ENCODE peak calls at places on chromosomes 4 and X, in eight cellular contexts. E is aorta; W is suprapubic skin; U is CD8-positive, alpha-beta memory T cell; Y is neural progenitor cell; A is HCT116; M is breast epithelium; R is effector memory CD4-positive, alpha-beta T cell. P is an unnamed sample.

GRCh38 chr4:159366966-159367365 is 264.1 kb downstream of the RAPGEF2 start:
- DNase-seq in A (no peak), R (no peak), E (no peak), W (no peak), Y (no peak), M (no peak), U (no peak), P (no peak)

GRCh38 chrX:53481816-53482485 is 47.8 kb upstream of the HSD17B10 start:
- DNase-seq in Y (peak; percentile 76), R (peak; percentile 17), E (no peak), U (peak; percentile 40), M (peak; percentile 30), A (peak; percentile 45), W (no peak), P (peak; percentile 43)

GRCh38 chr4:1409806-1410425 is 3.7 kb upstream of the NKX1-1 start:
- DNase-seq in R (no peak), U (no peak), E (no peak), Y (no peak), A (no peak), M (peak; percentile 10), W (no peak), P (no peak)

GRCh38 chr4:138188406-138189084 is 53.6 kb downstream of the SLC7A11 start:
- DNase-seq in R (no peak), M (no peak), E (no peak), A (no peak), Y (no peak), U (no peak), W (no peak), P (no peak)

GRCh38 chrX:10085223-10085622 is 71.6 kb upstream of the CLCN4 start:
- DNase-seq in Y (no peak), U (no peak), M (no peak), W (no peak), E (no peak), A (no peak), R (no peak), P (peak; percentile 32)

GRCh38 chr4:14810568-14810967 is 191.7 kb upstream of the CPEB2 start:
- DNase-seq in M (no peak), U (no peak), E (no peak), Y (no peak), R (no peak), W (no peak), A (no peak), P (no peak)

GRCh38 chr4:114613579-114613978 is 15.0 kb downstream of the UGT8 start:
- DNase-seq in R (no peak), M (no peak), Y (no peak), U (no peak), W (no peak), A (no peak), E (no peak), P (no peak)

GRCh38 chr4:39020130-39020529 is 12.1 kb downstream of the TMEM156 start:
- DNase-seq in A (no peak), Y (no peak), M (no peak), R (no peak), U (no peak), W (no peak), E (no peak), P (no peak)

GRCh38 chrX:13126785-13127184 is 82.4 kb upstream of the FAM9C start:
- DNase-seq in R (no peak), Y (no peak), A (no peak), W (no peak), M (no peak), U (no peak), E (no peak), P (no peak)

DNA sequence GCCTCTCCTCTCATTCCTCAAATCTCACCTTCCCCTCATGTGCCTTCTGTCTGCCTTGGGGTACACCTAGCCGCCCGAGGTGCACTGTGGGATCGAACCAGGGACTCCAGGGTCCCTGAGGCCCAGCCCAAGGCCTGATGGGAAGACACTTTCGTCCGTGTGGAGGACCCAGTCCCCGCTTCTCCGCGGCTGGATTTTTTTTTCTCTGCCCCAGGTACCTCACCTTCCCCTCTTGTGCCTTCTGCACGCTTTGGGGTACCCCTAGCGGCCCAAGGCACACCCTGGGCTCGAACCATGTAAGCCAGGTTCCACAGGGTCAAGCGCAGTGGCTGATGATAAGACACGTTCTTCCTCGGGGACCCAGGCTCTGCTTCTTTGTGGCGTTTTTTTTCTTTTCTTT is 530.7 kb downstream of the CWH43 start:
- DNase-seq in R (no peak), M (no peak), U (no peak), Y (peak; percentile 1), E (peak; percentile 62), W (no peak), A (no peak), P (no peak)
- H3K9me3 ChIP-seq in R (no peaks in the 10 kb centered on the region), M (peaks cover 25% of the 10 kb centered on the region), U (peaks cover 5% of the 10 kb centered on the region), Y (peaks cover 30% of the 10 kb centered on the region), E (no peaks in the 10 kb centered on the region), W (peaks cover 16% of the 10 kb centered on the region), A (peaks cover 4% of the 10 kb centered on the region), P (no peaks in the 10 kb centered on the region)

GRCh38 chrX:72477787-72478186 is 94.9 kb downstream of the HDAC8 start:
- DNase-seq in R (no peak), M (no peak), Y (no peak), W (no peak), E (no peak), A (no peak), U (no peak), P (no peak)
- H3K9me3 ChIP-seq in R (no peaks in the 10 kb centered on the region), M (no peaks in the 10 kb centered on the region), Y (no peaks in the 10 kb centered on the region), W (no peaks in the 10 kb centered on the region), E (no peaks in the 10 kb centered on the region), A (no peaks in the 10 kb centered on the region), U (no peaks in the 10 kb centered on the region), P (no peaks in the 10 kb centered on the region)

GRCh38 chr4:165470009-165470408 is 91.2 kb downstream of the CPE start:
- DNase-seq in E (no peak), Y (no peak), A (no peak), R (no peak), W (no peak), M (no peak), U (no peak), P (no peak)
- H3K9me3 ChIP-seq in E (no peaks in the 10 kb centered on the region), Y (peaks cover 30% of the 10 kb centered on the region), A (peaks cover 8% of the 10 kb centered on the region), R (no peaks in the 10 kb centered on the region), W (peaks cover 3% of the 10 kb centered on the region), M (peaks cover 20% of the 10 kb centered on the region), U (no peaks in the 10 kb centered on the region), P (no peaks in the 10 kb centered on the region)

GRCh38 chr4:19492611-19493010 is 759.1 kb upstream of the SLIT2 start:
- DNase-seq in W (no peak), R (no peak), U (no peak), E (no peak), M (no peak), A (no peak), Y (no peak), P (no peak)

GRCh38 chr4:19494958-19495357 is 756.7 kb upstream of the SLIT2 start:
- DNase-seq in A (no peak), E (no peak), W (no peak), Y (no peak), R (no peak), M (no peak), U (no peak), P (no peak)

GRCh38 chr4:19496752-19497151 is 755.0 kb upstream of the SLIT2 start:
- DNase-seq in W (no peak), A (no peak), Y (no peak), R (no peak), U (no peak), M (no peak), E (no peak), P (no peak)

GRCh38 chr4:19497692-19498091 is 754.0 kb upstream of the SLIT2 start:
- DNase-seq in U (no peak), A (no peak), W (no peak), R (no peak), Y (no peak), E (no peak), M (no peak), P (no peak)
- H3K9me3 ChIP-seq in U (no peaks in the 10 kb centered on the region), A (no peaks in the 10 kb centered on the region), W (no peaks in the 10 kb centered on the region), R (no peaks in the 10 kb centered on the region), Y (no peaks in the 10 kb centered on the region), E (no peaks in the 10 kb centered on the region), M (no peaks in the 10 kb centered on the region), P (no peaks in the 10 kb centered on the region)

GRCh38 chr4:340011-340410 is 2.4 kb downstream of the ZNF141 start:
- DNase-seq in R (no peak), W (no peak), M (no peak), U (no peak), Y (peak; percentile 8), A (no peak), E (no peak), P (no peak)
- H3K9me3 ChIP-seq in R (peaks cover 35% of the 10 kb centered on the region), W (peaks cover under 1% of the 10 kb centered on the region), M (peaks cover 43% of the 10 kb centered on the region), U (peaks cover 33% of the 10 kb centered on the region), Y (peaks cover 4% of the 10 kb centered on the region), A (peaks cover 7% of the 10 kb centered on the region), E (no peaks in the 10 kb centered on the region), P (no peaks in the 10 kb centered on the region)

GRCh38 chrX:144683247-144683646 is 564.1 kb upstream of the SPANXN1 start:
- DNase-seq in Y (no peak), A (no peak), E (no peak), R (no peak), W (no peak), M (no peak), U (no peak), P (no peak)
- H3K9me3 ChIP-seq in Y (no peaks in the 10 kb centered on the region), A (no peaks in the 10 kb centered on the region), E (no peaks in the 10 kb centered on the region), R (no peaks in the 10 kb centered on the region), W (no peaks in the 10 kb centered on the region), M (no peaks in the 10 kb centered on the region), U (no peaks in the 10 kb centered on the region), P (no peaks in the 10 kb centered on the region)

GRCh38 chr4:19278665-19279064 is 973.0 kb upstream of the SLIT2 start:
- DNase-seq in Y (peak; percentile 3), E (no peak), A (no peak), U (no peak), W (no peak), R (no peak), M (no peak), P (no peak)
- H3K9me3 ChIP-seq in Y (peaks cover 12% of the 10 kb centered on the region), E (peaks cover 1% of the 10 kb centered on the region), A (no peaks in the 10 kb centered on the region), U (no peaks in the 10 kb centered on the region), W (no peaks in the 10 kb centered on the region), R (peaks cover 5% of the 10 kb centered on the region), M (peaks cover 18% of the 10 kb centered on the region), P (no peaks in the 10 kb centered on the region)

GRCh38 chr4:13276357-13276756 is 207.8 kb downstream of the RAB28 start:
- DNase-seq in M (no peak), A (no peak), W (no peak), E (no peak), Y (no peak), U (no peak), R (no peak), P (no peak)
- H3K9me3 ChIP-seq in M (peaks cover 47% of the 10 kb centered on the region), A (no peaks in the 10 kb centered on the region), W (peaks cover 18% of the 10 kb centered on the region), E (peaks cover 8% of the 10 kb centered on the region), Y (peaks cover 7% of the 10 kb centered on the region), U (no peaks in the 10 kb centered on the region), R (no peaks in the 10 kb centered on the region), P (peaks cover 8% of the 10 kb centered on the region)

GRCh38 chrX:40171513-40172168 is 73.9 kb upstream of the BCOR start:
- DNase-seq in R (no peak), E (peak; percentile 83), Y (peak; percentile 64), M (no peak), A (no peak), U (peak; percentile 41), W (no peak), P (peak; percentile 50)
- H3K9me3 ChIP-seq in R (no peaks in the 10 kb centered on the region), E (no peaks in the 10 kb centered on the region), Y (no peaks in the 10 kb centered on the region), M (no peaks in the 10 kb centered on the region), A (no peaks in the 10 kb centered on the region), U (no peaks in the 10 kb centered on the region), W (no peaks in the 10 kb centered on the region), P (no peaks in the 10 kb centered on the region)

GRCh38 chr4:34258176-34258575 is 1986.1 kb downstream of the ARAP2 start:
- DNase-seq in R (no peak), U (no peak), M (no peak), W (no peak), E (no peak), A (no peak), Y (no peak), P (no peak)

GRCh38 chr4:34261799-34262314 is 1982.5 kb downstream of the ARAP2 start:
- DNase-seq in W (no peak), Y (peak; percentile 18), M (no peak), R (no peak), U (no peak), E (no peak), A (no peak), P (no peak)
- H3K9me3 ChIP-seq in W (peaks cover 10% of the 10 kb centered on the region), Y (no peaks in the 10 kb centered on the region), M (no peaks in the 10 kb centered on the region), R (no peaks in the 10 kb centered on the region), U (no peaks in the 10 kb centered on the region), E (no peaks in the 10 kb centered on the region), A (no peaks in the 10 kb centered on the region), P (no peaks in the 10 kb centered on the region)